ENCODE peak calls at places on chromosomes 5 and 9, in five cellular contexts. O is RWPE1; T is left ventricle myocardium superior; Z is CD4-positive, alpha-beta memory T cell; V is ELR. R is an unnamed sample.
A peak's percentile ranks its signal among the peaks of the same experiment; 100 is the strongest.

GRCh38 chr9:133477992-133478850 is 678 bp downstream of the SLC2A6 start:
- DNase-seq in O (peak; percentile 60), T (peak; percentile 51), Z (no peak), V (peak; percentile 81), R (peak; percentile 70)

GRCh38 chr5:169052207-169052606 is 248.7 kb downstream of the SLIT3 start:
- DNase-seq in O (no peak), T (no peak), Z (no peak), V (no peak), R (no peak)

GRCh38 chr5:150376799-150377771 is 19.6 kb downstream of the TCOF1 start:
- DNase-seq in O (no peak), T (no peak), Z (no peak), V (peak; percentile 80), R (no peak)

GRCh38 chr5:31193591-31194457 is at the start of gene CDH6:
- DNase-seq in O (peak; percentile 20), T (peak; percentile 43), Z (no peak), V (peak; percentile 1), R (peak; percentile 88)

GRCh38 chr5:34674226-34674625 is 18.1 kb downstream of the RAI14 start:
- DNase-seq in O (peak; percentile 59), T (no peak), Z (no peak), V (peak; percentile 87), R (peak; percentile 85)

GRCh38 chr5:68544656-68545565 is 329.4 kb downstream of the PIK3R1 start:
- DNase-seq in O (no peak), T (no peak), Z (no peak), V (no peak), R (peak; percentile 85)

GRCh38 chr5:72063219-72063819 is 44.0 kb upstream of the MAP1B start:
- DNase-seq in O (peak; percentile 58), T (no peak), Z (no peak), V (peak; percentile 54), R (peak; percentile 9)

GRCh38 chr9:92954078-92954861 is 6.9 kb downstream of the FGD3 start:
- DNase-seq in O (peak; percentile 58), T (no peak), Z (peak; percentile 88), V (peak; percentile 70), R (peak; percentile 93)

GRCh38 chr5:120228262-120229031 is 235.7 kb upstream of the PRR16 start:
- DNase-seq in O (no peak), T (no peak), Z (no peak), V (peak; percentile 9), R (no peak)

GRCh38 chr5:180658774-180659564 is 9.6 kb upstream of the FLT4 start:
- DNase-seq in O (no peak), T (no peak), Z (no peak), V (no peak), R (no peak)

GRCh38 chr5:24566933-24567332 is 77.8 kb downstream of the CDH10 start:
- DNase-seq in O (peak; percentile 30), T (no peak), Z (no peak), V (no peak), R (no peak)

GRCh38 chr5:61534481-61535267 is 202.6 kb downstream of the ZSWIM6 start:
- DNase-seq in O (no peak), T (no peak), Z (peak; percentile 0), V (no peak), R (no peak)

GRCh38 chr9:90813523-90813922 is 11.9 kb downstream of the SYK start:
- DNase-seq in O (no peak), T (no peak), Z (no peak), V (no peak), R (no peak)

GRCh38 chr9:110440161-110440560 is 102.5 kb upstream of the TXNDC8 start:
- DNase-seq in O (peak; percentile 50), T (no peak), Z (no peak), V (peak; percentile 75), R (no peak)

GRCh38 chr5:91305640-91306039 is 77.5 kb downstream of the ARRDC3 start:
- DNase-seq in O (no peak), T (no peak), Z (no peak), V (no peak), R (no peak)

GRCh38 chr9:98807070-98807810 is at the start of gene GALNT12:
- DNase-seq in O (peak; percentile 49), T (peak; percentile 56), Z (peak; percentile 46), V (peak; percentile 53), R (peak; percentile 35)

GRCh38 chr5:134550271-134551214 is 25.1 kb downstream of the JADE2 start:
- DNase-seq in O (no peak), T (no peak), Z (no peak), V (peak; percentile 25), R (peak; percentile 42)

GRCh38 chr5:34915139-34915855 is at the start of the genes BRIX1 and RAD1:
- DNase-seq in O (peak; percentile 88), T (peak; percentile 98), Z (peak; percentile 93), V (peak; percentile 98), R (peak; percentile 98)

GRCh38 chr9:133474215-133474614 is 4.7 kb downstream of the SLC2A6 start:
- DNase-seq in O (no peak), T (no peak), Z (no peak), V (no peak), R (no peak)

GRCh38 chr5:178350361-178351220 is 118.0 kb upstream of the PHYKPL start:
- DNase-seq in O (peak; percentile 70), T (no peak), Z (no peak), V (no peak), R (no peak)

GRCh38 chr9:4117835-4118610 is 181.8 kb downstream of the GLIS3 start:
- DNase-seq in O (no peak), T (peak; percentile 37), Z (peak; percentile 12), V (no peak), R (no peak)

GRCh38 chr9:84324811-84325210 is 15.7 kb downstream of the SLC28A3 start:
- DNase-seq in O (no peak), T (no peak), Z (no peak), V (no peak), R (no peak)

GRCh38 chr5:136717917-136718316 is 352.6 kb upstream of the TRPC7 start:
- DNase-seq in O (no peak), T (no peak), Z (no peak), V (no peak), R (no peak)

GRCh38 chr5:149916317-149917072 is 28.1 kb downstream of the PDE6A start:
- DNase-seq in O (no peak), T (no peak), Z (no peak), V (no peak), R (no peak)

GRCh38 chr5:115033861-115034260 is 135.8 kb downstream of the TRIM36 start:
- DNase-seq in O (no peak), T (no peak), Z (no peak), V (peak; percentile 48), R (no peak)

GRCh38 chr9:34701769-34702736 is 7.9 kb downstream of the CCL21 start:
- DNase-seq in O (peak; percentile 74), T (peak; percentile 91), Z (peak; percentile 71), V (peak; percentile 79), R (peak; percentile 77)

GRCh38 chr5:116766470-116766947 is 191.9 kb upstream of the SEMA6A start:
- DNase-seq in O (peak; percentile 52), T (no peak), Z (no peak), V (peak; percentile 27), R (peak; percentile 90)

GRCh38 chr5:91419571-91420537 is 36.7 kb upstream of the ARRDC3 start:
- DNase-seq in O (peak; percentile 36), T (peak; percentile 47), Z (peak; percentile 57), V (peak; percentile 75), R (peak; percentile 72)

GRCh38 chr9:14271078-14271673 is 42.8 kb downstream of the NFIB start:
- DNase-seq in O (peak; percentile 5), T (peak; percentile 68), Z (no peak), V (no peak), R (peak; percentile 48)

GRCh38 chr5:81646469-81646868 is 104.4 kb downstream of the SSBP2 start:
- DNase-seq in O (no peak), T (no peak), Z (no peak), V (no peak), R (no peak)

GRCh38 chr5:35852084-35852734 is 4.5 kb upstream of the IL7R start:
- DNase-seq in O (no peak), T (no peak), Z (peak; percentile 62), V (peak; percentile 61), R (peak; percentile 22)

GRCh38 chr9:126532019-126532462 is 81.7 kb upstream of the LMX1B start:
- DNase-seq in O (no peak), T (peak; percentile 81), Z (no peak), V (no peak), R (no peak)

GRCh38 chr5:151682240-151682639 is 4.5 kb downstream of the SPARC start:
- DNase-seq in O (no peak), T (no peak), Z (no peak), V (peak; percentile 53), R (no peak)

R was measured in kidney tubule cell.